ENCODE peak calls at places on chromosomes 11 and 22, in six cellular contexts. C is HCT116, X is H1, H is GM12878, Y is K562, N is HepG2. F is an unnamed sample.

GRCh38 chr11:42544726-42545125 is 767.1 kb upstream of the API5 start:
- DNase-seq in Y (no peak), X (no peak), H (no peak), C (no peak), N (no peak), F (no peak)

GRCh38 chr11:76794371-76795284 is 11.5 kb downstream of the TSKU start:
- DNase-seq in N (no peak), C (no peak), X (peak; percentile 30), Y (no peak), H (no peak), F (no peak)

GRCh38 chr11:85950317-85951048 is 95.3 kb downstream of the CCDC83 start:
- DNase-seq in H (no peak), N (no peak), C (no peak), Y (no peak), X (no peak), F (no peak)

GRCh38 chr22:32018056-32018455 is 25.0 kb upstream of the SLC5A1 start:
- DNase-seq in X (no peak), C (no peak), N (no peak), Y (no peak), H (no peak), F (no peak)

GRCh38 chr22:23386245-23386631 is 193.9 kb downstream of the IGLL1 start:
- DNase-seq in C (no peak), Y (no peak), H (no peak), N (no peak), X (no peak), F (no peak)

GRCh38 chr11:120750647-120751419 is 239.3 kb downstream of the GRIK4 start:
- DNase-seq in Y (no peak), C (no peak), H (no peak), X (no peak), N (no peak), F (no peak)

GRCh38 chr11:82864268-82864667 is 36.0 kb downstream of the PRCP start:
- DNase-seq in X (no peak), C (peak; percentile 32), H (no peak), Y (no peak), N (peak; percentile 57), F (peak; percentile 23)

GRCh38 chr22:38271927-38272372 is 860 bp downstream of the TMEM184B start:
- DNase-seq in C (no peak), X (peak; percentile 68), H (no peak), N (no peak), Y (no peak), F (no peak)

GRCh38 chr11:71488968-71489265 is 35.9 kb downstream of the NADSYN1 start:
- DNase-seq in X (no peak), N (no peak), H (no peak), C (no peak), Y (no peak), F (no peak)

GRCh38 chr11:67498544-67498972 is 6.6 kb downstream of the PITPNM1 start:
- DNase-seq in N (no peak), Y (no peak), H (no peak), X (no peak), C (no peak), F (no peak)

GRCh38 chr11:13923182-13923581 is 39.3 kb upstream of the SPON1 start:
- DNase-seq in C (peak; percentile 36), Y (no peak), H (no peak), N (no peak), X (no peak), F (no peak)

GRCh38 chr11:72573380-72573949 is 100.8 kb downstream of the PDE2A start:
- DNase-seq in X (peak; percentile 85), N (peak; percentile 9), H (no peak), Y (peak; percentile 88), C (peak; percentile 23), F (peak; percentile 59)

GRCh38 chr22:36431977-36432376 is 44.2 kb upstream of the MYH9 start:
- DNase-seq in C (no peak), Y (no peak), N (no peak), H (no peak), X (no peak), F (no peak)

GRCh38 chr11:126375726-126376125 is 20.2 kb downstream of the ST3GAL4 start:
- DNase-seq in N (no peak), H (no peak), X (no peak), C (no peak), Y (no peak), F (no peak)

GRCh38 chr11:35649984-35650383 is 12.6 kb upstream of the TRIM44 start:
- DNase-seq in C (no peak), X (no peak), N (no peak), H (no peak), Y (no peak), F (no peak)

GRCh38 chr11:72232260-72233055 is 7.9 kb downstream of the INPPL1 start:
- DNase-seq in N (no peak), C (no peak), X (peak; percentile 34), H (no peak), Y (no peak), F (no peak)

GRCh38 chr22:23503736-23504440 is 76.2 kb downstream of the IGLL1 start:
- DNase-seq in H (no peak), Y (no peak), N (no peak), C (no peak), X (no peak), F (no peak)

GRCh38 chr11:46293616-46294015 is 16.2 kb downstream of the CREB3L1 start:
- DNase-seq in H (no peak), N (no peak), Y (no peak), X (no peak), C (no peak), F (no peak)

GRCh38 chr11:3127706-3128355 is 37.3 kb downstream of the OSBPL5 start:
- DNase-seq in N (no peak), Y (no peak), X (no peak), C (no peak), H (no peak), F (no peak)

GRCh38 chr11:12216100-12216499 is 105.7 kb downstream of the MICAL2 start:
- DNase-seq in N (no peak), C (no peak), X (no peak), H (no peak), Y (no peak), F (no peak)

GRCh38 chr22:50146440-50147228 is 23.9 kb upstream of the PANX2 start:
- DNase-seq in N (peak; percentile 87), H (no peak), C (peak; percentile 32), X (no peak), Y (peak; percentile 63), F (no peak)

GRCh38 chr22:23278883-23279675 is 98.8 kb downstream of the BCR start:
- DNase-seq in C (no peak), Y (peak; percentile 78), H (no peak), X (no peak), N (no peak), F (no peak)

GRCh38 chr11:94181943-94182342 is 53.3 kb downstream of the PANX1 start:
- DNase-seq in Y (no peak), C (no peak), N (no peak), H (no peak), X (no peak), F (no peak)

GRCh38 chr11:132258865-132259264 is 888.5 kb downstream of the NTM start:
- DNase-seq in X (no peak), N (no peak), H (no peak), Y (no peak), C (no peak), F (no peak)

GRCh38 chr22:46072030-46072881 is 78.1 kb upstream of the PPARA start:
- DNase-seq in X (peak; percentile 68), Y (no peak), H (no peak), N (no peak), C (no peak), F (no peak)

GRCh38 chr22:33515733-33516297 is 404.5 kb downstream of the LARGE1 start:
- DNase-seq in C (no peak), N (peak; percentile 53), Y (no peak), X (no peak), H (no peak), F (no peak)

GRCh38 chr11:75029836-75030631 is 41.3 kb downstream of the NEU3 start:
- DNase-seq in H (no peak), N (no peak), C (no peak), X (peak; percentile 3), Y (peak; percentile 68), F (no peak)

GRCh38 chr11:124276081-124276480 is 19.9 kb downstream of the OR8G5 start:
- DNase-seq in X (no peak), H (no peak), Y (no peak), C (no peak), N (no peak), F (no peak)

GRCh38 chr22:45092644-45093043 is 71.1 kb upstream of the NUP50 start:
- DNase-seq in X (no peak), C (no peak), H (no peak), N (no peak), Y (no peak), F (no peak)

DNA sequence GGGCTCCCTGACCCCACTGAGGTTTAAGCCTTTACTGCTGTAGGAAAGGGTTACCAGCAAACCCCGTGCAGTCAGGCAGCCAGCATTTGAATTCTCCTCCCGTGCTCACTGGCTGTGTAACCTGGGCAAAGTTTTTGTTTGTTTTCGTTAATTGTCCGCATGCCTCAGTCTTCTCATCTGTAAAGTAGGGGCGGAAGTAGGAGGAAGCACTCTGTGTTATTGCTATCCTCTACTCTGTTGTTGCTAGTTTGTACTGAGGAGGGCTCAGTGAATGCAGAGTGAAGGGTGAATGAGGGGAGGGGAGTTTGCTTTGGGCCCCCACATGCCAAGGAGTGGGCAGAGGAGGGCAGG is 14.0 kb upstream of the SYT7 start:
- DNase-seq in N (no peak), Y (no peak), H (no peak), X (no peak), C (no peak), F (no peak)
- TF ChIP-seq ZNF274 in N (no peak), Y (no peak), H (no peak), X (no peak), C (no peak), F (no peak)

GRCh38 chr11:99368579-99368978 is 347.8 kb downstream of the CNTN5 start:
- DNase-seq in C (no peak), N (no peak), X (no peak), Y (no peak), H (no peak), F (no peak)
- TF ChIP-seq YY1 in C (no peak), N (no peak), X (no peak), Y (no peak), H (no peak), F (no peak)

DNA sequence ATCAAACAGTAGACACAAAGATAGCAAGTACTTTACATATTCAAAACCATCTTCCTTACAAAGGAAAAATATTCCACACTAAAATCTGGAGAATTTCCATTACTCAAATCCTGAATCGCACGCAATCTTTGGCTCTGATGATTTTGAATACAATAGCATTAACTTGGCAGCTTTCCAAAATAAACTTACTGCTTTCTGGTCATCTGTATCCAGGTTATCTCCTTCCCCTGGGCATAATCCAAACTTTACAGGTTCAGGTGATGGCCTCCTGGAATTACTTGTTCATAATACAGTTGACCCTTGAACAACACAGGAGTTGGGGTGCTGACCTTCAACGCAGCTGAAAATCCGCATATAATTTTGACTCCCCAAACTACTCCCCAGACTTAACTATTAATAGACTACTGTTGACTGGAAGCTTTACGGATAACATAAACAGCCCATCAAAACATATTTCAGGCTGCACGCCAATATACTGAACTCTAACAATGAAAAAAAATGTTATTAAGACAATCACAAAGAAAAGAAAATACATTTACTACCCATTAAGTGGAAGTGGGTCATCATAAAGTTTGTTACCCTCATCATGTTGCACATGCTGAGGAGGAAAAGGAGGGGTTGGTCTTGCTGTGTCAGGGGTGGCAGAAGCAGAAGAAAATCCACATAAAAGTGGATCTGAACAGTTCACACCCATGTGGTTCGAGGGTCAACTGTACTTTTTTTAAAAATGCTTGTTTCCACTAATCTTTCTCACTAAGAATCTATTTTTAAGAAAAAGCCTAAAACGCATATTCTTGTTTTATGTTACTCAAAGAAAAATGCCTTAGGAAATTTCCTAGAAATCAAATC is 6.5 kb downstream of the MTMR2 start:
- DNase-seq in N (no peak), H (no peak), X (no peak), Y (no peak), C (no peak), F (no peak)
- H3K4me1 ChIP-seq in N (peaks cover 37% of the 10 kb centered on the region), H (no peaks in the 10 kb centered on the region), X (no peaks in the 10 kb centered on the region), Y (no peaks in the 10 kb centered on the region), C (no peaks in the 10 kb centered on the region), F (no peaks in the 10 kb centered on the region)

GRCh38 chr22:19878461-19879247 is 24.0 kb upstream of the GNB1L start:
- DNase-seq in X (peak; percentile 40), N (no peak), Y (no peak), H (no peak), C (no peak), F (no peak)
- TF ChIP-seq ZNF274 in X (no peak), N (no peak), Y (no peak), H (no peak), C (no peak), F (no peak)